ENCODE peak calls at places on chromosomes 3 and 15, in four cellular contexts. K is AG10803; V is CD4-positive, alpha-beta T cell; F is uterus. A is an unnamed sample.

GRCh38 chr3:43913036-43913435 is 222.3 kb downstream of the ABHD5 start:
- DNase-seq in V (no peak), F (no peak), K (no peak), A (no peak)

GRCh38 chr3:185983495-185984141 is 45.8 kb upstream of the TRA2B start:
- DNase-seq in V (peak; percentile 36), F (peak; percentile 73), K (peak; percentile 53), A (peak; percentile 66)

GRCh38 chr3:17846466-17846865 is 104.0 kb upstream of the TBC1D5 start:
- DNase-seq in F (no peak), V (no peak), K (peak; percentile 69), A (no peak)

GRCh38 chr3:22886394-22886793 is 316.7 kb upstream of the UBE2E2 start:
- DNase-seq in K (no peak), V (no peak), F (no peak), A (no peak)

GRCh38 chr15:63502137-63502801 is 2.1 kb upstream of the USP3 start:
- DNase-seq in K (peak; percentile 47), F (peak; percentile 35), V (no peak), A (no peak)

GRCh38 chr15:88717342-88718017 is 78.7 kb downstream of the ISG20 start:
- DNase-seq in K (no peak), F (no peak), V (no peak), A (no peak)

GRCh38 chr3:151460240-151460639 is 621 bp downstream of the IGSF10 start:
- DNase-seq in K (peak; percentile 17), F (no peak), V (no peak), A (no peak)

GRCh38 chr15:99452728-99453643 is 112.8 kb upstream of the MEF2A start:
- DNase-seq in K (peak; percentile 45), F (peak; percentile 84), V (no peak), A (peak; percentile 93)

GRCh38 chr3:70120360-70120966 is 120.9 kb downstream of the SAMMSON start:
- DNase-seq in F (no peak), K (peak; percentile 41), V (peak; percentile 26), A (peak; percentile 48)
- TF ChIP-seq CTCF in F (no peak), K (peak; percentile 64), V (peak; percentile 37), A (peak; percentile 73)

GRCh38 chr3:144692488-144692887 is 720.9 kb downstream of the DIPK2A start:
- DNase-seq in V (no peak), F (no peak), K (no peak), A (no peak)

GRCh38 chr3:144683065-144683464 is 711.4 kb downstream of the DIPK2A start:
- DNase-seq in F (no peak), K (no peak), V (no peak), A (no peak)

DNA sequence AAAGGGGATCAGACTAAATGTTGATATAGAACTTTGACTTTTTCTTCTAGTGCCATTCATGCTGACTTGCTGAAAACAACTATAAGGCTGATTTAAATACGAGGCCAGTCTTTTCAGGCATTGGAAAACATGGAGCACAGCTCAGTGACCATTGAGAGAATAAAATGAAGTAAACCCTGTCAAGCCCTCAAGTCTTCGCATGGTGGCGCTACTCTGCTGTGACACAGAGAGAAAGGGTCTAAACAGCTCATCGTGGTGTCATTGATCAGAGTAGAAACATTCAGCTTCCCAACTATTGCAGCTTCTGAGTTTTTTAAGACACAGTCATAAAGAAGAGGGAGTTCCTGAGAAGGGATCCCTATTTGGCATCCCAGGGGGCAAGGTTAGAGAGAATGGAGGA is 716.2 kb downstream of the DIPK2A start:
- DNase-seq in V (no peak), K (no peak), F (no peak), A (no peak)
- TF ChIP-seq CTCF in V (no peak), K (peak; percentile 8), F (no peak), A (no peak)

DNA sequence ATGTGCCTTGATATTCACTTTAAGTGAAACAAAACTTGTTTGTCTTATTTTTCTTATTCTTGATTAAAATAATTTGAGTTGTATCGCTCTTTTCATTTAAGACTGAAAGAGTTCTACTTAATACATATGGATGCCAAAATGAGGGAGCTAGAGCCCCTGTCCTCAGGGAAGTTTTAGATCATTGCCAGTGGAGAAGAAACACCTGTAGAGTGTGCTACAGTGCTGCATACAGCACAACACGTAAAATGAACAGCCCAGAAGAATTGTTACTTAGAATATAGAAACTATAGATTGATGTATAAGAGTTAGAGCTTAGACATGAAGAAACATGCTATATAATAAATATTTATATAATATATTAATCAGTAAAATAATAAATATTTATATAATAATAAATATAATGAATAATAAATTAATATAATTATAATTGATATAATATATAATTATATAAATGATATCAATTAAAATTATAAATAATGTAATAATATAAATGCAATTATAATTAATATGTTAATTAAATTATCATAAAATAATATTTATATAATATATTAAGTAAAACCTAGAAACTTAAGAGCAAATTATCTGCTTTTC is 1234.7 kb downstream of the ROBO2 start:
- DNase-seq in F (no peak), V (no peak), K (no peak), A (no peak)
- TF ChIP-seq CTCF in F (no peak), V (no peak), K (no peak), A (no peak)

GRCh38 chr3:49498239-49498638 is 28.2 kb downstream of the DAG1 start:
- DNase-seq in K (no peak), V (no peak), F (no peak), A (no peak)

GRCh38 chr3:49498655-49499054 is 28.6 kb downstream of the DAG1 start:
- DNase-seq in V (no peak), F (no peak), K (no peak), A (no peak)

GRCh38 chr3:49501842-49502241 is 31.8 kb downstream of the DAG1 start:
- DNase-seq in F (no peak), K (no peak), V (no peak), A (no peak)

GRCh38 chr3:49500408-49501257 is 30.6 kb downstream of the DAG1 start:
- DNase-seq in F (peak; percentile 77), V (no peak), K (peak; percentile 96), A (peak; percentile 80)

GRCh38 chr3:49501258-49501609 is 31.2 kb downstream of the DAG1 start:
- DNase-seq in V (no peak), K (no peak), F (no peak), A (no peak)
- TF ChIP-seq CTCF in V (no peak), K (no peak), F (no peak), A (no peak)

GRCh38 chr3:8097690-8098089 is 403.9 kb upstream of the LMCD1 start:
- DNase-seq in F (no peak), V (no peak), K (no peak), A (no peak)
- TF ChIP-seq CTCF in F (no peak), V (no peak), K (no peak), A (no peak)

DNA sequence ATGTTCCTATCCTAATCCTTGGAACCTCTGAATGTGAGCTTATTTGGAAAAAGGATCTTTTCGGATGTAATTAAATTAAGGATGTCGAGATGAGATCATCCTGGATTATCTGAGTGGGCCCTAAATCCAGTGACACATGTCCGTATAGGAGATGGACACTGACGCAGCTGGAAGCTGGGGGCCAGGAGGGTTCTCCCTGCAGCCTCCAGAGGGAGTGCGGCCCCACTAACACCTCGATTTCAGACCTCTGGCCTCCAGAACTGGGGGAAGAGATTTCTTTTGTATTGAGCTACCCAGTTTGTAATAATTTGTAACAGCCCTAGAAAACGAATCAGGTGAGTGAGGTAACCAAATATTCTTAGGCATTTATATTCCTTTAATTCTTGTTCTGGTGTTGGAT is 2.5 kb downstream of the DNAJB8 start:
- DNase-seq in F (no peak), V (no peak), K (no peak), A (no peak)
- TF ChIP-seq CTCF in F (peak; percentile 32), V (no peak), K (no peak), A (no peak)

GRCh38 chr3:140913728-140914127 is 27.9 kb upstream of the SLC25A36 start:
- DNase-seq in K (no peak), V (no peak), F (no peak), A (no peak)

GRCh38 chr3:140906785-140907184 is 34.9 kb upstream of the SLC25A36 start:
- DNase-seq in K (no peak), V (no peak), F (no peak), A (no peak)

GRCh38 chr3:140914384-140914945 is 27.2 kb upstream of the SLC25A36 start:
- DNase-seq in V (no peak), K (no peak), F (no peak), A (no peak)

GRCh38 chr3:140911822-140912221 is 29.8 kb upstream of the SLC25A36 start:
- DNase-seq in K (no peak), F (no peak), V (no peak), A (no peak)

DNA sequence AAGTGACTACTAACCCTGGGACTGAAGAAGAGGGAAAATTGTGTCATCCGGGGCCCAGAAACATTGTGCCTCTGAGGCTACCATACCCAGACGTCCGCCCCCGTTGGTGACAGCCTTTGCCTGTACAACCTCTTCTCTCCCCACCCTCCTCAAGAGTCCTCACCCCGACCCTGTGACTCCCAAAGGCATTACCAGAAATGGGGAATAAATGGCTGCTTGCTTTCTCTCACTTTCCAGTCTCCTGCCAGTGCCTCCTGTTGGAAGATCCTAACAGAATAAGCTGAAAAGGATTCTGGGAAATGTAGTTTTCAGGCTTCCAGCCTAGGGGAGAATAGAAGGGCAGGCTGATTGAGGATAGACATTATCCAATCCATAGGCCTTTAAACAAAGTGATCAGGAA is 30.8 kb upstream of the SLC25A36 start:
- DNase-seq in F (no peak), K (no peak), V (no peak), A (no peak)
- TF ChIP-seq CTCF in F (no peak), K (peak; percentile 22), V (no peak), A (no peak)

GRCh38 chr3:195250473-195251251 is 20.3 kb downstream of the XXYLT1 start:
- DNase-seq in K (peak; percentile 40), V (no peak), F (peak; percentile 77), A (no peak)
- TF ChIP-seq CTCF in K (peak; percentile 45), V (no peak), F (peak; percentile 61), A (no peak)

GRCh38 chr15:95176794-95177577 is 945.6 kb downstream of the MCTP2 start:
- DNase-seq in K (no peak), V (no peak), F (no peak), A (no peak)
- TF ChIP-seq CTCF in K (no peak), V (no peak), F (no peak), A (no peak)

GRCh38 chr3:170021083-170021482 is 16.7 kb upstream of the GPR160 start:
- DNase-seq in V (no peak), F (no peak), K (no peak), A (no peak)
- TF ChIP-seq CTCF in V (no peak), F (no peak), K (no peak), A (no peak)